ENCODE peak calls at places on chromosomes 6 and 20, in nine cellular contexts. C is uterus; O is NCI-H2081; P is DND-41; G is RCC 7860; S is GM13976; Z is left ventricle myocardium inferior; X is Jurkat, Clone E6-1; I is substantia nigra. E is an unnamed sample.

GRCh38 chr6:74607934-74608333 is 597.9 kb downstream of the COL12A1 start:
- DNase-seq in I (no peak), P (no peak), X (no peak), G (no peak), Z (no peak), S (no peak), O (no peak), C (no peak), E (no peak)

GRCh38 chr6:91485047-91485446 is 898.2 kb upstream of the MAP3K7 start:
- DNase-seq in O (no peak), S (no peak), P (no peak), Z (no peak), X (no peak), C (no peak), I (no peak), G (no peak), E (no peak)

GRCh38 chr20:2837561-2837960 is 2.9 kb downstream of the PCED1A start:
- DNase-seq in X (no peak), O (no peak), G (no peak), I (no peak), Z (no peak), S (peak), C (no peak), P (no peak), E (no peak)

GRCh38 chr20:55880361-55880760 is 125.0 kb downstream of the CBLN4 start:
- DNase-seq in S (no peak), I (no peak), O (no peak), P (no peak), Z (no peak), C (no peak), G (no peak), X (no peak), E (no peak)

GRCh38 chr20:44800398-44801046 is 9.8 kb downstream of the RIMS4 start:
- DNase-seq in Z (no peak), X (no peak), O (no peak), I (no peak), S (no peak), P (peak), G (no peak), C (no peak), E (no peak)

GRCh38 chr20:23049201-23049932 is at the start of gene THBD:
- DNase-seq in S (peak), I (no peak), P (no peak), Z (peak), X (no peak), C (peak), O (no peak), G (no peak), E (no peak)

GRCh38 chr6:115485400-115485799 is 575.3 kb downstream of the FRK start:
- DNase-seq in I (no peak), C (no peak), S (no peak), O (peak), P (no peak), X (no peak), G (no peak), Z (no peak), E (peak)

GRCh38 chr6:137589067-137589848 is 95.1 kb upstream of the OLIG3 start:
- DNase-seq in C (no peak), O (no peak), X (peak), S (peak), G (peak), P (peak), I (no peak), Z (no peak), E (no peak)

GRCh38 chr20:43507150-43508080 is at the start of gene L3MBTL1:
- DNase-seq in X (no peak), O (no peak), C (no peak), I (no peak), G (no peak), S (peak), P (no peak), Z (peak), E (no peak)

GRCh38 chr20:39878809-39879208 is 810.2 kb downstream of the MAFB start:
- DNase-seq in Z (no peak), X (no peak), I (no peak), C (peak), G (no peak), O (no peak), P (no peak), S (no peak), E (no peak)

GRCh38 chr20:3632311-3633004 is 30.7 kb downstream of the GFRA4 start:
- DNase-seq in O (no peak), I (no peak), P (no peak), S (no peak), Z (no peak), X (no peak), C (no peak), G (no peak), E (no peak)

GRCh38 chr6:146582857-146583256 is 15.9 kb upstream of the ADGB start:
- DNase-seq in Z (peak), P (no peak), C (no peak), X (no peak), O (no peak), G (no peak), S (no peak), I (no peak), E (no peak)

GRCh38 chr20:15760217-15760567 is 813.1 kb downstream of the KIF16B start:
- DNase-seq in G (no peak), P (no peak), I (no peak), C (no peak), X (no peak), O (no peak), S (no peak), Z (no peak), E (no peak)

GRCh38 chr6:37624606-37625574 is 72.8 kb downstream of the MDGA1 start:
- DNase-seq in O (peak), C (no peak), S (peak), I (no peak), Z (peak), X (no peak), P (no peak), G (no peak), E (no peak)

GRCh38 chr6:33316603-33317417 is 734 bp downstream of the ZBTB22 start:
- DNase-seq in G (no peak), X (no peak), Z (peak), O (no peak), S (no peak), I (no peak), P (no peak), C (no peak), E (no peak)

GRCh38 chr20:62216636-62217566 is 3.2 kb downstream of the HRH3 start:
- DNase-seq in S (no peak), P (peak), Z (no peak), C (no peak), O (no peak), G (no peak), X (no peak), I (no peak), E (no peak)

GRCh38 chr20:22341508-22341907 is 242.9 kb downstream of the FOXA2 start:
- DNase-seq in C (no peak), I (no peak), S (no peak), Z (no peak), O (no peak), G (peak), P (no peak), X (no peak), E (no peak)

GRCh38 chr20:54324041-54324440 is 116.2 kb downstream of the PFDN4 start:
- DNase-seq in X (no peak), C (no peak), S (no peak), Z (no peak), P (no peak), G (no peak), O (no peak), I (no peak), E (no peak)

GRCh38 chr6:33600761-33601160 is 20.4 kb upstream of the ITPR3 start:
- DNase-seq in C (no peak), Z (no peak), G (no peak), S (no peak), I (no peak), X (no peak), O (no peak), P (no peak), E (no peak)

GRCh38 chr6:158849899-158850806 is 31.0 kb upstream of the EZR start:
- DNase-seq in C (no peak), G (peak), P (no peak), X (no peak), O (peak), S (no peak), Z (no peak), I (no peak), E (peak)

GRCh38 chr6:170124836-170125235 is 166.0 kb downstream of the DLL1 start:
- DNase-seq in X (no peak), P (no peak), S (no peak), O (no peak), Z (no peak), C (no peak), G (no peak), I (no peak), E (no peak)

GRCh38 chr20:47795214-47795667 is 10.0 kb upstream of the SULF2 start:
- DNase-seq in C (peak), I (no peak), O (no peak), X (no peak), Z (peak), S (no peak), P (no peak), G (peak), E (no peak)

GRCh38 chr6:15036690-15037245 is 209.1 kb upstream of the JARID2 start:
- DNase-seq in X (no peak), C (no peak), S (no peak), G (peak), Z (peak), O (no peak), P (peak), I (peak), E (no peak)

GRCh38 chr6:36809933-36810844 is 29.1 kb downstream of the CPNE5 start:
- DNase-seq in C (no peak), P (no peak), X (no peak), G (no peak), S (no peak), O (no peak), I (no peak), Z (no peak), E (no peak)

GRCh38 chr6:35014786-35015185 is 125.7 kb downstream of the ANKS1A start:
- DNase-seq in P (no peak), G (peak), S (no peak), Z (no peak), I (no peak), O (no peak), X (no peak), C (no peak), E (no peak)

GRCh38 chr6:7841781-7842468 is 68.7 kb downstream of the TXNDC5 start:
- DNase-seq in Z (no peak), X (no peak), P (no peak), S (no peak), G (no peak), O (no peak), C (no peak), I (no peak), E (no peak)

GRCh38 chr6:128848169-128848935 is 34.6 kb upstream of the LAMA2 start:
- DNase-seq in Z (no peak), S (no peak), P (no peak), G (no peak), O (no peak), I (no peak), X (no peak), C (no peak), E (no peak)